ENCODE peak calls at places on chromosomes 1 and 21, in ten cellular contexts. One of them, this sample, is unnamed.
A peak's percentile ranks its signal among the peaks of the same experiment; 100 is the strongest.

GRCh38 chr1:160675641-160676410 is 29.0 kb upstream of the SLAMF1 start:
- DNase-seq in NCI-H146: peak; percentile 19
- DNase-seq in H54: peak; percentile 55
- DNase-seq in sigmoid colon: peak; percentile 75
- DNase-seq in activated CD4-positive, alpha-beta T cell treated with anti-CD3 and anti-CD28 coated beads for 48 hours: peak; percentile 85
- DNase-seq in HAP-1: peak; percentile 75
- DNase-seq in RWPE1: peak; percentile 39
- DNase-seq in midbrain: peak; percentile 30
- DNase-seq in pulmonary artery endothelial cell: peak; percentile 11
- DNase-seq in activated naive CD4-positive, alpha-beta T cell treated with anti-CD3 and anti-CD28 coated beads, Interleukin-2, amount 50 U/mL, for 16 hours: peak; percentile 78
- DNase-seq in this sample: peak; percentile 13

GRCh38 chr1:220826729-220827128 is 40.0 kb downstream of the MTARC1 start:
- DNase-seq in NCI-H146: no peak
- DNase-seq in H54: no peak
- DNase-seq in sigmoid colon: no peak
- DNase-seq in activated CD4-positive, alpha-beta T cell treated with anti-CD3 and anti-CD28 coated beads for 48 hours: no peak
- DNase-seq in HAP-1: no peak
- DNase-seq in RWPE1: no peak
- DNase-seq in midbrain: no peak
- DNase-seq in pulmonary artery endothelial cell: no peak
- DNase-seq in activated naive CD4-positive, alpha-beta T cell treated with anti-CD3 and anti-CD28 coated beads, Interleukin-2, amount 50 U/mL, for 16 hours: no peak
- DNase-seq in this sample: no peak

GRCh38 chr1:183770816-183771128 is 34.1 kb upstream of the RGL1 start:
- DNase-seq in NCI-H146: no peak
- DNase-seq in H54: no peak
- DNase-seq in sigmoid colon: no peak
- DNase-seq in activated CD4-positive, alpha-beta T cell treated with anti-CD3 and anti-CD28 coated beads for 48 hours: no peak
- DNase-seq in HAP-1: no peak
- DNase-seq in RWPE1: no peak
- DNase-seq in midbrain: no peak
- DNase-seq in pulmonary artery endothelial cell: no peak
- DNase-seq in activated naive CD4-positive, alpha-beta T cell treated with anti-CD3 and anti-CD28 coated beads, Interleukin-2, amount 50 U/mL, for 16 hours: no peak
- DNase-seq in this sample: no peak

GRCh38 chr1:156875067-156875615 is 14.5 kb downstream of the NTRK1 start:
- DNase-seq in NCI-H146: no peak
- DNase-seq in H54: no peak
- DNase-seq in sigmoid colon: no peak
- DNase-seq in activated CD4-positive, alpha-beta T cell treated with anti-CD3 and anti-CD28 coated beads for 48 hours: no peak
- DNase-seq in HAP-1: no peak
- DNase-seq in RWPE1: no peak
- DNase-seq in midbrain: no peak
- DNase-seq in pulmonary artery endothelial cell: no peak
- DNase-seq in activated naive CD4-positive, alpha-beta T cell treated with anti-CD3 and anti-CD28 coated beads, Interleukin-2, amount 50 U/mL, for 16 hours: no peak
- DNase-seq in this sample: no peak

GRCh38 chr21:43643193-43643592 is 16.1 kb downstream of the HSF2BP start:
- DNase-seq in NCI-H146: no peak
- DNase-seq in H54: no peak
- DNase-seq in sigmoid colon: no peak
- DNase-seq in activated CD4-positive, alpha-beta T cell treated with anti-CD3 and anti-CD28 coated beads for 48 hours: no peak
- DNase-seq in HAP-1: no peak
- DNase-seq in RWPE1: no peak
- DNase-seq in midbrain: no peak
- DNase-seq in pulmonary artery endothelial cell: no peak
- DNase-seq in activated naive CD4-positive, alpha-beta T cell treated with anti-CD3 and anti-CD28 coated beads, Interleukin-2, amount 50 U/mL, for 16 hours: no peak
- DNase-seq in this sample: no peak

GRCh38 chr1:78255378-78255777 is 209.6 kb downstream of the GIPC2 start:
- DNase-seq in NCI-H146: no peak
- DNase-seq in H54: no peak
- DNase-seq in sigmoid colon: no peak
- DNase-seq in activated CD4-positive, alpha-beta T cell treated with anti-CD3 and anti-CD28 coated beads for 48 hours: no peak
- DNase-seq in HAP-1: no peak
- DNase-seq in RWPE1: no peak
- DNase-seq in midbrain: no peak
- DNase-seq in pulmonary artery endothelial cell: no peak
- DNase-seq in activated naive CD4-positive, alpha-beta T cell treated with anti-CD3 and anti-CD28 coated beads, Interleukin-2, amount 50 U/mL, for 16 hours: no peak
- DNase-seq in this sample: no peak

GRCh38 chr1:28510350-28511223 is 4.7 kb downstream of the RCC1 start:
- DNase-seq in NCI-H146: no peak
- DNase-seq in H54: no peak
- DNase-seq in sigmoid colon: no peak
- DNase-seq in activated CD4-positive, alpha-beta T cell treated with anti-CD3 and anti-CD28 coated beads for 48 hours: peak; percentile 69
- DNase-seq in HAP-1: peak; percentile 61
- DNase-seq in RWPE1: no peak
- DNase-seq in midbrain: no peak
- DNase-seq in pulmonary artery endothelial cell: no peak
- DNase-seq in activated naive CD4-positive, alpha-beta T cell treated with anti-CD3 and anti-CD28 coated beads, Interleukin-2, amount 50 U/mL, for 16 hours: peak; percentile 44
- DNase-seq in this sample: no peak

GRCh38 chr1:186887198-186887597 is 58.4 kb downstream of the PLA2G4A start:
- DNase-seq in NCI-H146: no peak
- DNase-seq in H54: no peak
- DNase-seq in sigmoid colon: no peak
- DNase-seq in activated CD4-positive, alpha-beta T cell treated with anti-CD3 and anti-CD28 coated beads for 48 hours: no peak
- DNase-seq in HAP-1: no peak
- DNase-seq in RWPE1: peak; percentile 27
- DNase-seq in midbrain: no peak
- DNase-seq in pulmonary artery endothelial cell: no peak
- DNase-seq in activated naive CD4-positive, alpha-beta T cell treated with anti-CD3 and anti-CD28 coated beads, Interleukin-2, amount 50 U/mL, for 16 hours: no peak
- DNase-seq in this sample: no peak

GRCh38 chr21:32459972-32460371 is 47.5 kb downstream of the EVA1C start:
- DNase-seq in NCI-H146: no peak
- DNase-seq in H54: no peak
- DNase-seq in sigmoid colon: no peak
- DNase-seq in activated CD4-positive, alpha-beta T cell treated with anti-CD3 and anti-CD28 coated beads for 48 hours: no peak
- DNase-seq in HAP-1: no peak
- DNase-seq in RWPE1: no peak
- DNase-seq in midbrain: no peak
- DNase-seq in pulmonary artery endothelial cell: no peak
- DNase-seq in activated naive CD4-positive, alpha-beta T cell treated with anti-CD3 and anti-CD28 coated beads, Interleukin-2, amount 50 U/mL, for 16 hours: no peak
- DNase-seq in this sample: no peak

GRCh38 chr1:96843196-96843595 is 121.6 kb downstream of the PTBP2 start:
- DNase-seq in NCI-H146: no peak
- DNase-seq in H54: no peak
- DNase-seq in sigmoid colon: no peak
- DNase-seq in activated CD4-positive, alpha-beta T cell treated with anti-CD3 and anti-CD28 coated beads for 48 hours: no peak
- DNase-seq in HAP-1: no peak
- DNase-seq in RWPE1: no peak
- DNase-seq in midbrain: no peak
- DNase-seq in pulmonary artery endothelial cell: no peak
- DNase-seq in activated naive CD4-positive, alpha-beta T cell treated with anti-CD3 and anti-CD28 coated beads, Interleukin-2, amount 50 U/mL, for 16 hours: no peak
- DNase-seq in this sample: no peak

GRCh38 chr1:185292237-185292636 is 24.8 kb downstream of the IVNS1ABP start:
- DNase-seq in NCI-H146: no peak
- DNase-seq in H54: no peak
- DNase-seq in sigmoid colon: no peak
- DNase-seq in activated CD4-positive, alpha-beta T cell treated with anti-CD3 and anti-CD28 coated beads for 48 hours: no peak
- DNase-seq in HAP-1: no peak
- DNase-seq in RWPE1: no peak
- DNase-seq in midbrain: no peak
- DNase-seq in pulmonary artery endothelial cell: no peak
- DNase-seq in activated naive CD4-positive, alpha-beta T cell treated with anti-CD3 and anti-CD28 coated beads, Interleukin-2, amount 50 U/mL, for 16 hours: no peak
- DNase-seq in this sample: no peak

GRCh38 chr1:112619518-112620458 is at the start of gene CAPZA1:
- DNase-seq in NCI-H146: peak; percentile 90
- DNase-seq in H54: peak; percentile 75
- DNase-seq in sigmoid colon: peak; percentile 96
- DNase-seq in activated CD4-positive, alpha-beta T cell treated with anti-CD3 and anti-CD28 coated beads for 48 hours: peak; percentile 93
- DNase-seq in HAP-1: peak; percentile 90
- DNase-seq in RWPE1: peak; percentile 95
- DNase-seq in midbrain: peak; percentile 93
- DNase-seq in pulmonary artery endothelial cell: peak; percentile 75
- DNase-seq in activated naive CD4-positive, alpha-beta T cell treated with anti-CD3 and anti-CD28 coated beads, Interleukin-2, amount 50 U/mL, for 16 hours: peak; percentile 88
- DNase-seq in this sample: peak; percentile 75

GRCh38 chr1:66571789-66572188 is 37.8 kb downstream of the SGIP1 start:
- DNase-seq in NCI-H146: no peak
- DNase-seq in H54: no peak
- DNase-seq in sigmoid colon: no peak
- DNase-seq in activated CD4-positive, alpha-beta T cell treated with anti-CD3 and anti-CD28 coated beads for 48 hours: no peak
- DNase-seq in HAP-1: no peak
- DNase-seq in RWPE1: peak; percentile 62
- DNase-seq in midbrain: no peak
- DNase-seq in pulmonary artery endothelial cell: no peak
- DNase-seq in activated naive CD4-positive, alpha-beta T cell treated with anti-CD3 and anti-CD28 coated beads, Interleukin-2, amount 50 U/mL, for 16 hours: no peak
- DNase-seq in this sample: no peak

GRCh38 chr1:187471555-187471954 is 642.8 kb downstream of the PLA2G4A start:
- DNase-seq in NCI-H146: peak; percentile 5
- DNase-seq in H54: no peak
- DNase-seq in sigmoid colon: no peak
- DNase-seq in activated CD4-positive, alpha-beta T cell treated with anti-CD3 and anti-CD28 coated beads for 48 hours: no peak
- DNase-seq in HAP-1: peak; percentile 10
- DNase-seq in RWPE1: no peak
- DNase-seq in midbrain: no peak
- DNase-seq in pulmonary artery endothelial cell: no peak
- DNase-seq in activated naive CD4-positive, alpha-beta T cell treated with anti-CD3 and anti-CD28 coated beads, Interleukin-2, amount 50 U/mL, for 16 hours: no peak
- DNase-seq in this sample: no peak

GRCh38 chr1:231091853-231092301 is 51.8 kb upstream of the FAM89A start:
- DNase-seq in NCI-H146: peak; percentile 39
- DNase-seq in H54: peak; percentile 19
- DNase-seq in sigmoid colon: no peak
- DNase-seq in activated CD4-positive, alpha-beta T cell treated with anti-CD3 and anti-CD28 coated beads for 48 hours: peak; percentile 55
- DNase-seq in HAP-1: peak; percentile 80
- DNase-seq in RWPE1: no peak
- DNase-seq in midbrain: no peak
- DNase-seq in pulmonary artery endothelial cell: no peak
- DNase-seq in activated naive CD4-positive, alpha-beta T cell treated with anti-CD3 and anti-CD28 coated beads, Interleukin-2, amount 50 U/mL, for 16 hours: peak; percentile 36
- DNase-seq in this sample: no peak

GRCh38 chr21:35520302-35520701 is 471.2 kb upstream of the RUNX1 start:
- DNase-seq in NCI-H146: peak; percentile 66
- DNase-seq in H54: no peak
- DNase-seq in sigmoid colon: no peak
- DNase-seq in activated CD4-positive, alpha-beta T cell treated with anti-CD3 and anti-CD28 coated beads for 48 hours: no peak
- DNase-seq in HAP-1: no peak
- DNase-seq in RWPE1: no peak
- DNase-seq in midbrain: no peak
- DNase-seq in pulmonary artery endothelial cell: no peak
- DNase-seq in activated naive CD4-positive, alpha-beta T cell treated with anti-CD3 and anti-CD28 coated beads, Interleukin-2, amount 50 U/mL, for 16 hours: no peak
- DNase-seq in this sample: no peak

GRCh38 chr21:29511076-29511475 is 212.4 kb downstream of the BACH1 start:
- DNase-seq in NCI-H146: no peak
- DNase-seq in H54: no peak
- DNase-seq in sigmoid colon: no peak
- DNase-seq in activated CD4-positive, alpha-beta T cell treated with anti-CD3 and anti-CD28 coated beads for 48 hours: no peak
- DNase-seq in HAP-1: no peak
- DNase-seq in RWPE1: no peak
- DNase-seq in midbrain: no peak
- DNase-seq in pulmonary artery endothelial cell: no peak
- DNase-seq in activated naive CD4-positive, alpha-beta T cell treated with anti-CD3 and anti-CD28 coated beads, Interleukin-2, amount 50 U/mL, for 16 hours: no peak
- DNase-seq in this sample: no peak

GRCh38 chr1:67347688-67348472 is 40.2 kb downstream of the IL12RB2 start:
- DNase-seq in NCI-H146: peak; percentile 47
- DNase-seq in H54: peak; percentile 46
- DNase-seq in sigmoid colon: no peak
- DNase-seq in activated CD4-positive, alpha-beta T cell treated with anti-CD3 and anti-CD28 coated beads for 48 hours: peak; percentile 34
- DNase-seq in HAP-1: peak; percentile 65
- DNase-seq in RWPE1: peak; percentile 86
- DNase-seq in midbrain: peak; percentile 51
- DNase-seq in pulmonary artery endothelial cell: peak; percentile 8
- DNase-seq in activated naive CD4-positive, alpha-beta T cell treated with anti-CD3 and anti-CD28 coated beads, Interleukin-2, amount 50 U/mL, for 16 hours: no peak
- DNase-seq in this sample: peak; percentile 11

GRCh38 chr1:47568763-47569162 is 130.9 kb downstream of the FOXD2 start:
- DNase-seq in NCI-H146: no peak
- DNase-seq in H54: no peak
- DNase-seq in sigmoid colon: no peak
- DNase-seq in activated CD4-positive, alpha-beta T cell treated with anti-CD3 and anti-CD28 coated beads for 48 hours: no peak
- DNase-seq in HAP-1: no peak
- DNase-seq in RWPE1: no peak
- DNase-seq in midbrain: peak; percentile 46
- DNase-seq in pulmonary artery endothelial cell: no peak
- DNase-seq in activated naive CD4-positive, alpha-beta T cell treated with anti-CD3 and anti-CD28 coated beads, Interleukin-2, amount 50 U/mL, for 16 hours: no peak
- DNase-seq in this sample: no peak

GRCh38 chr1:171754971-171755370 is 13.1 kb upstream of the VAMP4 start:
- DNase-seq in NCI-H146: no peak
- DNase-seq in H54: no peak
- DNase-seq in sigmoid colon: no peak
- DNase-seq in activated CD4-positive, alpha-beta T cell treated with anti-CD3 and anti-CD28 coated beads for 48 hours: no peak
- DNase-seq in HAP-1: no peak
- DNase-seq in RWPE1: no peak
- DNase-seq in midbrain: no peak
- DNase-seq in pulmonary artery endothelial cell: no peak
- DNase-seq in activated naive CD4-positive, alpha-beta T cell treated with anti-CD3 and anti-CD28 coated beads, Interleukin-2, amount 50 U/mL, for 16 hours: no peak
- DNase-seq in this sample: no peak

GRCh38 chr1:99018313-99018712 is 13.7 kb upstream of the PLPPR5 start:
- DNase-seq in NCI-H146: no peak
- DNase-seq in H54: no peak
- DNase-seq in sigmoid colon: no peak
- DNase-seq in activated CD4-positive, alpha-beta T cell treated with anti-CD3 and anti-CD28 coated beads for 48 hours: no peak
- DNase-seq in HAP-1: no peak
- DNase-seq in RWPE1: no peak
- DNase-seq in midbrain: no peak
- DNase-seq in pulmonary artery endothelial cell: no peak
- DNase-seq in activated naive CD4-positive, alpha-beta T cell treated with anti-CD3 and anti-CD28 coated beads, Interleukin-2, amount 50 U/mL, for 16 hours: no peak
- DNase-seq in this sample: no peak

GRCh38 chr1:108722292-108722691 is 9.6 kb downstream of the FNDC7 start:
- DNase-seq in NCI-H146: no peak
- DNase-seq in H54: no peak
- DNase-seq in sigmoid colon: no peak
- DNase-seq in activated CD4-positive, alpha-beta T cell treated with anti-CD3 and anti-CD28 coated beads for 48 hours: no peak
- DNase-seq in HAP-1: no peak
- DNase-seq in RWPE1: no peak
- DNase-seq in midbrain: peak; percentile 14
- DNase-seq in pulmonary artery endothelial cell: no peak
- DNase-seq in activated naive CD4-positive, alpha-beta T cell treated with anti-CD3 and anti-CD28 coated beads, Interleukin-2, amount 50 U/mL, for 16 hours: no peak
- DNase-seq in this sample: no peak

GRCh38 chr1:208524376-208524775 is 280.2 kb upstream of the PLXNA2 start:
- DNase-seq in NCI-H146: no peak
- DNase-seq in H54: no peak
- DNase-seq in sigmoid colon: no peak
- DNase-seq in activated CD4-positive, alpha-beta T cell treated with anti-CD3 and anti-CD28 coated beads for 48 hours: no peak
- DNase-seq in HAP-1: no peak
- DNase-seq in RWPE1: no peak
- DNase-seq in midbrain: no peak
- DNase-seq in pulmonary artery endothelial cell: no peak
- DNase-seq in activated naive CD4-positive, alpha-beta T cell treated with anti-CD3 and anti-CD28 coated beads, Interleukin-2, amount 50 U/mL, for 16 hours: no peak
- DNase-seq in this sample: no peak

GRCh38 chr1:39189592-39190041 is 14.9 kb upstream of the MACF1 start:
- DNase-seq in NCI-H146: no peak
- DNase-seq in H54: no peak
- DNase-seq in sigmoid colon: no peak
- DNase-seq in activated CD4-positive, alpha-beta T cell treated with anti-CD3 and anti-CD28 coated beads for 48 hours: no peak
- DNase-seq in HAP-1: no peak
- DNase-seq in RWPE1: no peak
- DNase-seq in midbrain: no peak
- DNase-seq in pulmonary artery endothelial cell: no peak
- DNase-seq in activated naive CD4-positive, alpha-beta T cell treated with anti-CD3 and anti-CD28 coated beads, Interleukin-2, amount 50 U/mL, for 16 hours: no peak
- DNase-seq in this sample: no peak

GRCh38 chr1:200035956-200036615 is 8.6 kb downstream of the NR5A2 start:
- DNase-seq in NCI-H146: no peak
- DNase-seq in H54: no peak
- DNase-seq in sigmoid colon: no peak
- DNase-seq in activated CD4-positive, alpha-beta T cell treated with anti-CD3 and anti-CD28 coated beads for 48 hours: no peak
- DNase-seq in HAP-1: no peak
- DNase-seq in RWPE1: no peak
- DNase-seq in midbrain: no peak
- DNase-seq in pulmonary artery endothelial cell: no peak
- DNase-seq in activated naive CD4-positive, alpha-beta T cell treated with anti-CD3 and anti-CD28 coated beads, Interleukin-2, amount 50 U/mL, for 16 hours: no peak
- DNase-seq in this sample: no peak

GRCh38 chr1:151011154-151011850 is 3.1 kb downstream of the PRUNE1 start:
- DNase-seq in NCI-H146: peak; percentile 5
- DNase-seq in H54: no peak
- DNase-seq in sigmoid colon: no peak
- DNase-seq in activated CD4-positive, alpha-beta T cell treated with anti-CD3 and anti-CD28 coated beads for 48 hours: no peak
- DNase-seq in HAP-1: no peak
- DNase-seq in RWPE1: no peak
- DNase-seq in midbrain: no peak
- DNase-seq in pulmonary artery endothelial cell: no peak
- DNase-seq in activated naive CD4-positive, alpha-beta T cell treated with anti-CD3 and anti-CD28 coated beads, Interleukin-2, amount 50 U/mL, for 16 hours: no peak
- DNase-seq in this sample: no peak

GRCh38 chr1:197859024-197859423 is 43.4 kb upstream of the C1orf53 start:
- DNase-seq in NCI-H146: no peak
- DNase-seq in H54: no peak
- DNase-seq in sigmoid colon: no peak
- DNase-seq in activated CD4-positive, alpha-beta T cell treated with anti-CD3 and anti-CD28 coated beads for 48 hours: no peak
- DNase-seq in HAP-1: peak; percentile 69
- DNase-seq in RWPE1: no peak
- DNase-seq in midbrain: no peak
- DNase-seq in pulmonary artery endothelial cell: no peak
- DNase-seq in activated naive CD4-positive, alpha-beta T cell treated with anti-CD3 and anti-CD28 coated beads, Interleukin-2, amount 50 U/mL, for 16 hours: no peak
- DNase-seq in this sample: no peak

GRCh38 chr1:67958472-67958871 is 92.0 kb downstream of the DIRAS3 start:
- DNase-seq in NCI-H146: peak; percentile 23
- DNase-seq in H54: no peak
- DNase-seq in sigmoid colon: no peak
- DNase-seq in activated CD4-positive, alpha-beta T cell treated with anti-CD3 and anti-CD28 coated beads for 48 hours: no peak
- DNase-seq in HAP-1: no peak
- DNase-seq in RWPE1: no peak
- DNase-seq in midbrain: no peak
- DNase-seq in pulmonary artery endothelial cell: no peak
- DNase-seq in activated naive CD4-positive, alpha-beta T cell treated with anti-CD3 and anti-CD28 coated beads, Interleukin-2, amount 50 U/mL, for 16 hours: no peak
- DNase-seq in this sample: no peak

This sample was measured in brain pericyte.